ENCODE peak calls at places on chromosomes 2 and 18, in five cellular contexts. I is H9, O is mesenchymal stem cell, V is neuronal stem cell, Y is H1. Q is an unnamed sample.

GRCh38 chr2:157793053-157793612 is 83.0 kb downstream of the ACVR1 start:
- DNase-seq in I (no peak), O (no peak), V (no peak), Y (no peak), Q (no peak)

GRCh38 chr2:145323512-145323911 is 803.6 kb upstream of the ZEB2 start:
- DNase-seq in I (no peak), O (peak; percentile 22), V (no peak), Y (no peak), Q (no peak)

GRCh38 chr2:104872866-104873688 is 19.2 kb downstream of the POU3F3 start:
- DNase-seq in I (peak; percentile 78), O (peak; percentile 56), V (peak; percentile 62), Y (peak; percentile 88), Q (peak; percentile 69)

GRCh38 chr18:22609642-22610041 is 191.9 kb upstream of the CTAGE1 start:
- DNase-seq in I (no peak), O (no peak), V (no peak), Y (no peak), Q (peak; percentile 60)

GRCh38 chr2:242010567-242011513 is 141.3 kb downstream of the RTP5 start:
- DNase-seq in I (no peak), O (no peak), V (no peak), Y (no peak), Q (no peak)

GRCh38 chr2:71995067-71995665 is 152.5 kb downstream of the CYP26B1 start:
- DNase-seq in I (no peak), O (peak; percentile 7), V (no peak), Y (no peak), Q (peak; percentile 47)

GRCh38 chr2:219451626-219452360 is 17.1 kb downstream of the SPEG start:
- DNase-seq in I (no peak), O (no peak), V (no peak), Y (no peak), Q (no peak)

GRCh38 chr18:48133675-48134251 is 203.3 kb upstream of the SMAD2 start:
- DNase-seq in I (no peak), O (no peak), V (no peak), Y (no peak), Q (peak; percentile 21)

GRCh38 chr18:2958819-2959298 is 54.1 kb downstream of the LPIN2 start:
- DNase-seq in I (no peak), O (peak; percentile 89), V (no peak), Y (no peak), Q (no peak)

GRCh38 chr2:61889212-61889956 is 928 bp upstream of the CCT4 start:
- DNase-seq in I (no peak), O (no peak), V (no peak), Y (no peak), Q (peak; percentile 85)

GRCh38 chr2:108809936-108810335 is 23.4 kb downstream of the CCDC138 start:
- DNase-seq in I (no peak), O (no peak), V (no peak), Y (no peak), Q (no peak)

GRCh38 chr2:127873707-127874303 is 12.0 kb downstream of the AMMECR1L start:
- DNase-seq in I (no peak), O (no peak), V (no peak), Y (no peak), Q (no peak)

GRCh38 chr2:242075683-242076082 is 206.2 kb downstream of the RTP5 start:
- DNase-seq in I (no peak), O (no peak), V (no peak), Y (no peak), Q (no peak)

GRCh38 chr2:170587937-170588336 is 127.2 kb upstream of the SP5 start:
- DNase-seq in I (no peak), O (peak; percentile 19), V (no peak), Y (no peak), Q (no peak)

GRCh38 chr2:100237770-100238169 is 84.5 kb downstream of the LONRF2 start:
- DNase-seq in I (no peak), O (no peak), V (no peak), Y (no peak), Q (no peak)

GRCh38 chr2:108593547-108594098 is 59.4 kb downstream of the LIMS1 start:
- DNase-seq in I (no peak), O (peak; percentile 61), V (no peak), Y (no peak), Q (no peak)

GRCh38 chr2:127107622-127107999 is 657 bp upstream of the BIN1 start:
- DNase-seq in I (no peak), O (no peak), V (no peak), Y (no peak), Q (peak; percentile 54)

GRCh38 chr2:15112216-15112615 is 448.9 kb downstream of the NBAS start:
- DNase-seq in I (no peak), O (peak; percentile 45), V (peak; percentile 33), Y (no peak), Q (peak; percentile 34)

GRCh38 chr18:59885579-59886163 is 14.1 kb upstream of the PMAIP1 start:
- DNase-seq in I (no peak), O (peak; percentile 89), V (no peak), Y (no peak), Q (peak; percentile 7)

GRCh38 chr2:218875692-218876246 is 4.9 kb upstream of the WNT10A start:
- DNase-seq in I (no peak), O (no peak), V (no peak), Y (no peak), Q (no peak)

GRCh38 chr2:2326653-2327052 is 4.4 kb downstream of the MYT1L start:
- DNase-seq in I (no peak), O (no peak), V (no peak), Y (no peak), Q (no peak)

DNA sequence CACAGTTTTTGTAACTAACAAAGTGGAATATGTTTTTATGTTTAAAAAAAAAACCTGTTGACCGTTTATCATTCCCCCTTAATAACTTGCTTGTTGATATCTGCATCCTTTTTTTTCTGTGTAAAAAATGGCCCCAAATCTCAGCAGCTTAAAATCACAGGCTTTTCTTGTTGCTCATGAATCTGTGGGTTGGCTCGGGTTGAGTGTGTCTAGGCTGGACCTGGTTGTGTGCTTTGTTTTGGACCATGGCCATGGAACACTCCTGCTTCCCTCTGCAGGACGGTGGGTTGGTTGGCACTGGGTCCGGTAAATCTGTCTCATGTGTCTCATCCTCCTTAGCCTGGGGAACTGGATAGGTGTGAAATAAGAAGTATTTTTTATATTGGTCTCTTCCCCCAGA is 139.0 kb upstream of the LINC00305 start:
- DNase-seq in I (no peak), O (no peak), V (no peak), Y (no peak), Q (no peak)
- H2BK12ac ChIP-seq in I (no peak overlapping the region), O (no peak overlapping the region), V (no peak overlapping the region), Y (no peak overlapping the region), Q (no peak overlapping the region)

GRCh38 chr2:237629188-237629534 is 1.8 kb downstream of the LRRFIP1 start:
- DNase-seq in I (no peak), O (peak; percentile 86), V (no peak), Y (no peak), Q (no peak)

GRCh38 chr2:237630216-237631000 is 3.0 kb downstream of the LRRFIP1 start:
- DNase-seq in I (peak; percentile 27), O (no peak), V (no peak), Y (no peak), Q (no peak)

GRCh38 chr2:237631029-237631785 is 3.8 kb downstream of the LRRFIP1 start:
- DNase-seq in I (no peak), O (no peak), V (no peak), Y (no peak), Q (no peak)

GRCh38 chr2:237628482-237629187 is 1.2 kb downstream of the LRRFIP1 start:
- DNase-seq in I (no peak), O (no peak), V (no peak), Y (no peak), Q (no peak)

GRCh38 chr2:237629739-237630138 is 2.4 kb downstream of the LRRFIP1 start:
- DNase-seq in I (no peak), O (peak; percentile 75), V (no peak), Y (no peak), Q (peak; percentile 47)
- H2BK12ac ChIP-seq in I (no peak overlapping the region), O (no peak overlapping the region), V (no peak overlapping the region), Y (no peak overlapping the region), Q (no peak overlapping the region)

GRCh38 chr2:11397513-11397912 is 53.1 kb upstream of the ROCK2 start:
- DNase-seq in I (no peak), O (no peak), V (no peak), Y (no peak), Q (peak; percentile 48)
- H2BK12ac ChIP-seq in I (no peak overlapping the region), O (no peak overlapping the region), V (no peak overlapping the region), Y (no peak overlapping the region), Q (no peak overlapping the region)

GRCh38 chr2:27303093-27304025 is 4.9 kb downstream of the UCN start:
- DNase-seq in I (no peak), O (peak; percentile 74), V (no peak), Y (peak; percentile 64), Q (peak; percentile 58)
- H2BK12ac ChIP-seq in I (no peak overlapping the region), O (no peak overlapping the region), V (no peak overlapping the region), Y (no peak overlapping the region), Q (no peak overlapping the region)

DNA sequence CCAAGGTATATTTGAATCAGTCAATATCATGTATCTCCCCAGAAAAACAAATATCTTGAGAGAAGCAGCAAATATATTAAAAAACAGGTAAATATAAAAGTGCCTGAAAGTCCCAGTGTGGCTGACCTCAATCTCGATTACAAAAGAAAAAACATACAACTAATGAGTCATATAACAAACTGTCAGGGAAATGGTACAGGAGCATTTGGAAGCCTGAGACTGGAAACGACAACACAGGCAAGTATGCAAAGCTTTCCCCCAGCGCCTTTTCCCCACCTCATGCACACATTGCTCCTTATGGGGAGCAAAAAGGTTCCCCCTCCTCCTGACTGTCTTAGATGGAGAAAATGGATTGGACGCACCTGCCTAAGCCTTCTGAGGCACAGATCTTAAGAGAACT is 230.7 kb downstream of the TMX3 start:
- DNase-seq in I (no peak), O (peak; percentile 47), V (no peak), Y (no peak), Q (peak; percentile 14)
- H2BK12ac ChIP-seq in I (no peak overlapping the region), O (no peak overlapping the region), V (no peak overlapping the region), Y (no peak overlapping the region), Q (no peak overlapping the region)